ENCODE peak calls at places on chromosomes 4 and X, in seven cellular contexts. One of them, this sample, is unnamed.

GRCh38 chr4:108834787-108835384 is 72.0 kb upstream of the ETNPPL start:
- DNase-seq in mammary epithelial cell: peak; percentile 50
- DNase-seq in psoas muscle: no peak
- DNase-seq in CD8-positive, alpha-beta T cell: no peak
- DNase-seq in SK-N-SH: peak; percentile 16
- DNase-seq in neural progenitor cell: peak; percentile 65
- DNase-seq in tibial nerve: no peak
- DNase-seq in this sample: no peak

GRCh38 chr4:14924945-14925344 is 77.3 kb upstream of the CPEB2 start:
- DNase-seq in mammary epithelial cell: peak; percentile 80
- DNase-seq in psoas muscle: no peak
- DNase-seq in CD8-positive, alpha-beta T cell: no peak
- DNase-seq in SK-N-SH: no peak
- DNase-seq in neural progenitor cell: no peak
- DNase-seq in tibial nerve: no peak
- DNase-seq in this sample: no peak

GRCh38 chrX:101136235-101136634 is 38.2 kb downstream of the CENPI start:
- DNase-seq in mammary epithelial cell: peak; percentile 1
- DNase-seq in psoas muscle: no peak
- DNase-seq in CD8-positive, alpha-beta T cell: no peak
- DNase-seq in SK-N-SH: no peak
- DNase-seq in neural progenitor cell: no peak
- DNase-seq in tibial nerve: no peak
- DNase-seq in this sample: no peak

GRCh38 chrX:55312655-55313054 is 47.9 kb upstream of the PAGE3 start:
- DNase-seq in mammary epithelial cell: peak; percentile 45
- DNase-seq in psoas muscle: no peak
- DNase-seq in CD8-positive, alpha-beta T cell: no peak
- DNase-seq in SK-N-SH: no peak
- DNase-seq in neural progenitor cell: no peak
- DNase-seq in tibial nerve: no peak
- DNase-seq in this sample: no peak

GRCh38 chrX:40646489-40647306 is 663 bp downstream of the CXorf38 start:
- DNase-seq in mammary epithelial cell: peak; percentile 20
- DNase-seq in psoas muscle: peak; percentile 72
- DNase-seq in CD8-positive, alpha-beta T cell: no peak
- DNase-seq in SK-N-SH: peak; percentile 62
- DNase-seq in neural progenitor cell: peak; percentile 33
- DNase-seq in tibial nerve: no peak
- DNase-seq in this sample: no peak

GRCh38 chr4:139386421-139386820 is 67.5 kb upstream of the RAB33B start:
- DNase-seq in mammary epithelial cell: no peak
- DNase-seq in psoas muscle: no peak
- DNase-seq in CD8-positive, alpha-beta T cell: no peak
- DNase-seq in SK-N-SH: no peak
- DNase-seq in neural progenitor cell: no peak
- DNase-seq in tibial nerve: no peak
- DNase-seq in this sample: no peak

GRCh38 chr4:156321203-156321602 is 367.5 kb upstream of the CTSO start:
- DNase-seq in mammary epithelial cell: peak; percentile 93
- DNase-seq in psoas muscle: no peak
- DNase-seq in CD8-positive, alpha-beta T cell: no peak
- DNase-seq in SK-N-SH: no peak
- DNase-seq in neural progenitor cell: no peak
- DNase-seq in tibial nerve: no peak
- DNase-seq in this sample: no peak

GRCh38 chrX:125757794-125758564 is 408.1 kb downstream of the DCAF12L2 start:
- DNase-seq in mammary epithelial cell: no peak
- DNase-seq in psoas muscle: no peak
- DNase-seq in CD8-positive, alpha-beta T cell: no peak
- DNase-seq in SK-N-SH: no peak
- DNase-seq in neural progenitor cell: no peak
- DNase-seq in tibial nerve: no peak
- DNase-seq in this sample: no peak

GRCh38 chr4:41205130-41205529 is 9.2 kb downstream of the APBB2 start:
- DNase-seq in mammary epithelial cell: no peak
- DNase-seq in psoas muscle: no peak
- DNase-seq in CD8-positive, alpha-beta T cell: no peak
- DNase-seq in SK-N-SH: no peak
- DNase-seq in neural progenitor cell: no peak
- DNase-seq in tibial nerve: no peak
- DNase-seq in this sample: no peak

GRCh38 chr4:123291329-123291728 is 105.3 kb upstream of the SPRY1 start:
- DNase-seq in mammary epithelial cell: no peak
- DNase-seq in psoas muscle: no peak
- DNase-seq in CD8-positive, alpha-beta T cell: no peak
- DNase-seq in SK-N-SH: no peak
- DNase-seq in neural progenitor cell: no peak
- DNase-seq in tibial nerve: no peak
- DNase-seq in this sample: no peak

GRCh38 chr4:78937837-78938236 is 1.4 kb downstream of the PAQR3 start:
- DNase-seq in mammary epithelial cell: peak; percentile 23
- DNase-seq in psoas muscle: no peak
- DNase-seq in CD8-positive, alpha-beta T cell: no peak
- DNase-seq in SK-N-SH: no peak
- DNase-seq in neural progenitor cell: no peak
- DNase-seq in tibial nerve: no peak
- DNase-seq in this sample: no peak

GRCh38 chr4:147714575-147715401 is 17.1 kb upstream of the ARHGAP10 start:
- DNase-seq in mammary epithelial cell: peak; percentile 66
- DNase-seq in psoas muscle: peak; percentile 70
- DNase-seq in CD8-positive, alpha-beta T cell: no peak
- DNase-seq in SK-N-SH: no peak
- DNase-seq in neural progenitor cell: no peak
- DNase-seq in tibial nerve: peak; percentile 46
- DNase-seq in this sample: peak; percentile 84

GRCh38 chr4:147138171-147138570 is 192.5 kb upstream of the TTC29 start:
- DNase-seq in mammary epithelial cell: no peak
- DNase-seq in psoas muscle: no peak
- DNase-seq in CD8-positive, alpha-beta T cell: no peak
- DNase-seq in SK-N-SH: no peak
- DNase-seq in neural progenitor cell: no peak
- DNase-seq in tibial nerve: no peak
- DNase-seq in this sample: no peak

GRCh38 chr4:127880764-127881564 is at the start of gene PLK4:
- DNase-seq in mammary epithelial cell: peak; percentile 93
- DNase-seq in psoas muscle: peak; percentile 95
- DNase-seq in CD8-positive, alpha-beta T cell: peak; percentile 92
- DNase-seq in SK-N-SH: peak; percentile 94
- DNase-seq in neural progenitor cell: peak; percentile 98
- DNase-seq in tibial nerve: peak; percentile 83
- DNase-seq in this sample: peak; percentile 99

GRCh38 chr4:127875791-127876190 is 4.9 kb upstream of the PLK4 start:
- DNase-seq in mammary epithelial cell: no peak
- DNase-seq in psoas muscle: no peak
- DNase-seq in CD8-positive, alpha-beta T cell: no peak
- DNase-seq in SK-N-SH: no peak
- DNase-seq in neural progenitor cell: no peak
- DNase-seq in tibial nerve: no peak
- DNase-seq in this sample: no peak

GRCh38 chr4:127881565-127881869 is 824 bp downstream of the PLK4 start:
- DNase-seq in mammary epithelial cell: no peak
- DNase-seq in psoas muscle: no peak
- DNase-seq in CD8-positive, alpha-beta T cell: no peak
- DNase-seq in SK-N-SH: no peak
- DNase-seq in neural progenitor cell: no peak
- DNase-seq in tibial nerve: no peak
- DNase-seq in this sample: no peak
- H3K4me1 ChIP-seq in mammary epithelial cell: no peaks in the 10 kb centered on the region
- H3K4me1 ChIP-seq in psoas muscle: peaks cover 5% of the 10 kb centered on the region
- H3K4me1 ChIP-seq in CD8-positive, alpha-beta T cell: peaks cover 19% of the 10 kb centered on the region
- H3K4me1 ChIP-seq in SK-N-SH: peaks cover 5% of the 10 kb centered on the region
- H3K4me1 ChIP-seq in neural progenitor cell: peaks cover 18% of the 10 kb centered on the region
- H3K4me1 ChIP-seq in tibial nerve: no peaks in the 10 kb centered on the region
- H3K4me1 ChIP-seq in this sample: peaks cover 14% of the 10 kb centered on the region

GRCh38 chr4:70619288-70619687 is 9.3 kb upstream of the ENAM start:
- DNase-seq in mammary epithelial cell: no peak
- DNase-seq in psoas muscle: no peak
- DNase-seq in CD8-positive, alpha-beta T cell: no peak
- DNase-seq in SK-N-SH: no peak
- DNase-seq in neural progenitor cell: no peak
- DNase-seq in tibial nerve: no peak
- DNase-seq in this sample: no peak

GRCh38 chr4:70613893-70614572 is 14.5 kb upstream of the ENAM start:
- DNase-seq in mammary epithelial cell: no peak
- DNase-seq in psoas muscle: no peak
- DNase-seq in CD8-positive, alpha-beta T cell: no peak
- DNase-seq in SK-N-SH: no peak
- DNase-seq in neural progenitor cell: no peak
- DNase-seq in tibial nerve: no peak
- DNase-seq in this sample: no peak

GRCh38 chr4:70607454-70607853 is 15.4 kb downstream of the AMBN start:
- DNase-seq in mammary epithelial cell: no peak
- DNase-seq in psoas muscle: no peak
- DNase-seq in CD8-positive, alpha-beta T cell: no peak
- DNase-seq in SK-N-SH: no peak
- DNase-seq in neural progenitor cell: no peak
- DNase-seq in tibial nerve: no peak
- DNase-seq in this sample: no peak

GRCh38 chr4:70608324-70608723 is 16.3 kb downstream of the AMBN start:
- DNase-seq in mammary epithelial cell: no peak
- DNase-seq in psoas muscle: no peak
- DNase-seq in CD8-positive, alpha-beta T cell: no peak
- DNase-seq in SK-N-SH: no peak
- DNase-seq in neural progenitor cell: no peak
- DNase-seq in tibial nerve: no peak
- DNase-seq in this sample: no peak

DNA sequence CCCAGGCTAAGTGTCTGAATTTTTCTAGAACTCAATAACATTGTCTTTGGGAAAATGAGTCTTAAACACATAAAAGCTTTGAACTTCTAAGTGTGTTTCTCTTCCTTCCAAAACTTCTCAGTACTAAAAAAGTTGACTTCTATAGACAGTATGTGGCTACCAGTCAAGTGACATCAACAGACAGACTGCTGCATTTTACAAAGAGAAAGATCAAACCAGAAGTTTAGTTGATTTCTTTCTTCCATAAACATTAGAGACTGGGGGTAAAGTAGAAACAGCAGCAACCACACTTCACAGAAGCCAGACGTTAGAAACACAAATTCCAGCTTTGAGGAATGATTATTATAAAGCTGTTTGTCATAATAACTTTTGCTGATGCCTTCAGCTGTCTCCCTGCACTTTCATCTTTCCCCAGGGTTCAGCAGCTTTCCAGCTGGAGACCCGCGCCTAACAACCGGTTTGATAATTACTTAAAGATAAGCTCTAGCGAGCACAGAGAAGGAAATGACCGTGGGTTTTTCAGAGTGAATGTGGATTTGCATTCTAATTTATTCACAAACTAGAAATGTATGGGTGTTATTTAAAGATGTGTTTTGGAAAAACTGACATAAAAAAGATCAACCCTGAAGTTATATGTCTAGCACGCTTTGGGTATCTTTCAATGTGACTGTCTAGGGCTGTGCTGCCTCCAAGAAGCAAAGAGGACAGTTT is 15.2 kb upstream of the ENAM start:
- DNase-seq in mammary epithelial cell: no peak
- DNase-seq in psoas muscle: no peak
- DNase-seq in CD8-positive, alpha-beta T cell: no peak
- DNase-seq in SK-N-SH: no peak
- DNase-seq in neural progenitor cell: no peak
- DNase-seq in tibial nerve: no peak
- DNase-seq in this sample: no peak
- H3K4me1 ChIP-seq in mammary epithelial cell: no peaks in the 10 kb centered on the region
- H3K4me1 ChIP-seq in psoas muscle: no peaks in the 10 kb centered on the region
- H3K4me1 ChIP-seq in CD8-positive, alpha-beta T cell: no peaks in the 10 kb centered on the region
- H3K4me1 ChIP-seq in SK-N-SH: no peaks in the 10 kb centered on the region
- H3K4me1 ChIP-seq in neural progenitor cell: no peaks in the 10 kb centered on the region
- H3K4me1 ChIP-seq in tibial nerve: no peaks in the 10 kb centered on the region
- H3K4me1 ChIP-seq in this sample: no peaks in the 10 kb centered on the region

GRCh38 chr4:26830016-26830415 is 30.6 kb upstream of the STIM2 start:
- DNase-seq in mammary epithelial cell: no peak
- DNase-seq in psoas muscle: no peak
- DNase-seq in CD8-positive, alpha-beta T cell: no peak
- DNase-seq in SK-N-SH: no peak
- DNase-seq in neural progenitor cell: no peak
- DNase-seq in tibial nerve: no peak
- DNase-seq in this sample: no peak

GRCh38 chr4:26826721-26827120 is 33.9 kb upstream of the STIM2 start:
- DNase-seq in mammary epithelial cell: no peak
- DNase-seq in psoas muscle: no peak
- DNase-seq in CD8-positive, alpha-beta T cell: no peak
- DNase-seq in SK-N-SH: no peak
- DNase-seq in neural progenitor cell: no peak
- DNase-seq in tibial nerve: no peak
- DNase-seq in this sample: no peak

GRCh38 chr4:26827798-26828197 is 32.8 kb upstream of the STIM2 start:
- DNase-seq in mammary epithelial cell: no peak
- DNase-seq in psoas muscle: no peak
- DNase-seq in CD8-positive, alpha-beta T cell: no peak
- DNase-seq in SK-N-SH: no peak
- DNase-seq in neural progenitor cell: no peak
- DNase-seq in tibial nerve: no peak
- DNase-seq in this sample: no peak

GRCh38 chr4:26829018-26829417 is 31.6 kb upstream of the STIM2 start:
- DNase-seq in mammary epithelial cell: no peak
- DNase-seq in psoas muscle: no peak
- DNase-seq in CD8-positive, alpha-beta T cell: no peak
- DNase-seq in SK-N-SH: no peak
- DNase-seq in neural progenitor cell: no peak
- DNase-seq in tibial nerve: no peak
- DNase-seq in this sample: no peak

DNA sequence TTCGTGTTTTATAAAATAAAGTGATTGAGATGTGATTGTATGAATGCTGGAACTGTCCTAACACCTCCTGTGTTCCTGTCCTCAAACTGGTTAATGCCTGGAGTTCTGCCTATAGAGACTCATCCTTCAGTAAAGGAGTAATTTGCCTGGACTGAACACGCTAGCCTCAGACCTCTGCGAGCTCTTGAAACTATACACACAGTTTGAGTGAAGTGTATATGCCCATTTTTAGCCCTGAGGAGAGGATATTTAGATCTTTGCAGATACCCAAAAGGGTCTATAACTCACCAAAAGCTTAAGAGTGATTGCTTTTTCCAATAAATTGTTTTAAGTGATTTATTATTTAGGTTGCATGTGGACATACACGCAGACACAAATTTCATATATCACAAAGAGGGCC is 29.9 kb upstream of the STIM2 start:
- DNase-seq in mammary epithelial cell: no peak
- DNase-seq in psoas muscle: no peak
- DNase-seq in CD8-positive, alpha-beta T cell: no peak
- DNase-seq in SK-N-SH: no peak
- DNase-seq in neural progenitor cell: no peak
- DNase-seq in tibial nerve: no peak
- DNase-seq in this sample: no peak
- H3K4me1 ChIP-seq in mammary epithelial cell: no peaks in the 10 kb centered on the region
- H3K4me1 ChIP-seq in psoas muscle: no peaks in the 10 kb centered on the region
- H3K4me1 ChIP-seq in CD8-positive, alpha-beta T cell: no peaks in the 10 kb centered on the region
- H3K4me1 ChIP-seq in SK-N-SH: no peaks in the 10 kb centered on the region
- H3K4me1 ChIP-seq in neural progenitor cell: peaks cover 10% of the 10 kb centered on the region
- H3K4me1 ChIP-seq in tibial nerve: no peaks in the 10 kb centered on the region
- H3K4me1 ChIP-seq in this sample: no peaks in the 10 kb centered on the region

GRCh38 chr4:152382057-152382785 is 153.7 kb downstream of the FBXW7 start:
- DNase-seq in mammary epithelial cell: no peak
- DNase-seq in psoas muscle: peak; percentile 40
- DNase-seq in CD8-positive, alpha-beta T cell: no peak
- DNase-seq in SK-N-SH: no peak
- DNase-seq in neural progenitor cell: no peak
- DNase-seq in tibial nerve: no peak
- DNase-seq in this sample: no peak
- H3K4me1 ChIP-seq in mammary epithelial cell: no peaks in the 10 kb centered on the region
- H3K4me1 ChIP-seq in psoas muscle: peaks cover 10% of the 10 kb centered on the region
- H3K4me1 ChIP-seq in CD8-positive, alpha-beta T cell: peaks cover 12% of the 10 kb centered on the region
- H3K4me1 ChIP-seq in SK-N-SH: no peaks in the 10 kb centered on the region
- H3K4me1 ChIP-seq in neural progenitor cell: no peaks in the 10 kb centered on the region
- H3K4me1 ChIP-seq in tibial nerve: no peaks in the 10 kb centered on the region
- H3K4me1 ChIP-seq in this sample: peaks cover 23% of the 10 kb centered on the region